ENCODE peak calls at places on chromosomes 3 and 15, in nine cellular contexts. One of them, this sample, is unnamed.

GRCh38 chr15:85379403-85380131 is 836 bp upstream of the AKAP13 start:
- DNase-seq in Calu3: peak; percentile 22
- DNase-seq in endothelial cell: peak; percentile 10
- DNase-seq in neural progenitor cell: peak; percentile 17
- DNase-seq in fibroblast of the aortic adventitia: peak; percentile 36
- DNase-seq in AG10803: peak; percentile 24
- DNase-seq in kidney: no peak
- DNase-seq in vagina: no peak
- DNase-seq in lower leg skin: no peak
- DNase-seq in this sample: no peak

GRCh38 chr3:88059380-88060160 is 515 bp downstream of the ZNF654 start:
- DNase-seq in Calu3: peak; percentile 3
- DNase-seq in endothelial cell: no peak
- DNase-seq in neural progenitor cell: peak; percentile 47
- DNase-seq in fibroblast of the aortic adventitia: peak; percentile 16
- DNase-seq in AG10803: no peak
- DNase-seq in kidney: peak; percentile 47
- DNase-seq in vagina: peak; percentile 90
- DNase-seq in lower leg skin: peak; percentile 84
- DNase-seq in this sample: no peak

GRCh38 chr3:166177130-166177529 is 339.9 kb upstream of the BCHE start:
- DNase-seq in Calu3: no peak
- DNase-seq in endothelial cell: no peak
- DNase-seq in neural progenitor cell: no peak
- DNase-seq in fibroblast of the aortic adventitia: no peak
- DNase-seq in AG10803: no peak
- DNase-seq in kidney: peak; percentile 24
- DNase-seq in vagina: no peak
- DNase-seq in lower leg skin: no peak
- DNase-seq in this sample: no peak

GRCh38 chr3:158863247-158863646 is 61.4 kb downstream of the MFSD1 start:
- DNase-seq in Calu3: no peak
- DNase-seq in endothelial cell: no peak
- DNase-seq in neural progenitor cell: no peak
- DNase-seq in fibroblast of the aortic adventitia: no peak
- DNase-seq in AG10803: no peak
- DNase-seq in kidney: no peak
- DNase-seq in vagina: no peak
- DNase-seq in lower leg skin: no peak
- DNase-seq in this sample: no peak

GRCh38 chr3:184525337-184526157 is 36.0 kb upstream of the EPHB3 start:
- DNase-seq in Calu3: no peak
- DNase-seq in endothelial cell: peak; percentile 69
- DNase-seq in neural progenitor cell: peak; percentile 65
- DNase-seq in fibroblast of the aortic adventitia: no peak
- DNase-seq in AG10803: no peak
- DNase-seq in kidney: peak; percentile 71
- DNase-seq in vagina: no peak
- DNase-seq in lower leg skin: no peak
- DNase-seq in this sample: no peak

GRCh38 chr3:171875923-171876412 is 32.8 kb downstream of the TMEM212 start:
- DNase-seq in Calu3: peak; percentile 33
- DNase-seq in endothelial cell: no peak
- DNase-seq in neural progenitor cell: no peak
- DNase-seq in fibroblast of the aortic adventitia: peak; percentile 60
- DNase-seq in AG10803: peak; percentile 34
- DNase-seq in kidney: no peak
- DNase-seq in vagina: no peak
- DNase-seq in lower leg skin: no peak
- DNase-seq in this sample: no peak

GRCh38 chr3:38327335-38328009 is 19.1 kb upstream of the XYLB start:
- DNase-seq in Calu3: peak; percentile 30
- DNase-seq in endothelial cell: no peak
- DNase-seq in neural progenitor cell: no peak
- DNase-seq in fibroblast of the aortic adventitia: peak; percentile 40
- DNase-seq in AG10803: peak; percentile 15
- DNase-seq in kidney: no peak
- DNase-seq in vagina: no peak
- DNase-seq in lower leg skin: no peak
- DNase-seq in this sample: no peak

GRCh38 chr3:8964436-8965370 is 1.4 kb upstream of the RAD18 start:
- DNase-seq in Calu3: peak; percentile 45
- DNase-seq in endothelial cell: no peak
- DNase-seq in neural progenitor cell: no peak
- DNase-seq in fibroblast of the aortic adventitia: peak; percentile 92
- DNase-seq in AG10803: peak; percentile 77
- DNase-seq in kidney: no peak
- DNase-seq in vagina: no peak
- DNase-seq in lower leg skin: no peak
- DNase-seq in this sample: no peak

GRCh38 chr15:101381671-101382212 is 86.7 kb upstream of the SNRPA1 start:
- DNase-seq in Calu3: no peak
- DNase-seq in endothelial cell: no peak
- DNase-seq in neural progenitor cell: no peak
- DNase-seq in fibroblast of the aortic adventitia: no peak
- DNase-seq in AG10803: no peak
- DNase-seq in kidney: peak; percentile 35
- DNase-seq in vagina: no peak
- DNase-seq in lower leg skin: no peak
- DNase-seq in this sample: peak; percentile 28

GRCh38 chr3:72681598-72681997 is 166.6 kb downstream of the SHQ1 start:
- DNase-seq in Calu3: no peak
- DNase-seq in endothelial cell: no peak
- DNase-seq in neural progenitor cell: no peak
- DNase-seq in fibroblast of the aortic adventitia: no peak
- DNase-seq in AG10803: no peak
- DNase-seq in kidney: no peak
- DNase-seq in vagina: no peak
- DNase-seq in lower leg skin: no peak
- DNase-seq in this sample: no peak

GRCh38 chr3:10845839-10846656 is 30.0 kb downstream of the SLC6A11 start:
- DNase-seq in Calu3: no peak
- DNase-seq in endothelial cell: no peak
- DNase-seq in neural progenitor cell: no peak
- DNase-seq in fibroblast of the aortic adventitia: no peak
- DNase-seq in AG10803: no peak
- DNase-seq in kidney: no peak
- DNase-seq in vagina: no peak
- DNase-seq in lower leg skin: peak; percentile 45
- DNase-seq in this sample: no peak

GRCh38 chr3:17054301-17054700 is 169.5 kb downstream of the PLCL2 start:
- DNase-seq in Calu3: no peak
- DNase-seq in endothelial cell: no peak
- DNase-seq in neural progenitor cell: no peak
- DNase-seq in fibroblast of the aortic adventitia: no peak
- DNase-seq in AG10803: no peak
- DNase-seq in kidney: no peak
- DNase-seq in vagina: no peak
- DNase-seq in lower leg skin: no peak
- DNase-seq in this sample: no peak

GRCh38 chr3:14352002-14352627 is 50.3 kb upstream of the SLC6A6 start:
- DNase-seq in Calu3: no peak
- DNase-seq in endothelial cell: no peak
- DNase-seq in neural progenitor cell: no peak
- DNase-seq in fibroblast of the aortic adventitia: no peak
- DNase-seq in AG10803: no peak
- DNase-seq in kidney: peak; percentile 54
- DNase-seq in vagina: no peak
- DNase-seq in lower leg skin: no peak
- DNase-seq in this sample: no peak

GRCh38 chr15:73982251-73982962 is 9.7 kb downstream of the STOML1 start:
- DNase-seq in Calu3: peak; percentile 75
- DNase-seq in endothelial cell: no peak
- DNase-seq in neural progenitor cell: no peak
- DNase-seq in fibroblast of the aortic adventitia: peak; percentile 93
- DNase-seq in AG10803: peak; percentile 96
- DNase-seq in kidney: peak; percentile 96
- DNase-seq in vagina: no peak
- DNase-seq in lower leg skin: peak; percentile 96
- DNase-seq in this sample: peak; percentile 93

GRCh38 chr15:57310876-57311275 is 65.4 kb upstream of the CGNL1 start:
- DNase-seq in Calu3: no peak
- DNase-seq in endothelial cell: no peak
- DNase-seq in neural progenitor cell: no peak
- DNase-seq in fibroblast of the aortic adventitia: no peak
- DNase-seq in AG10803: no peak
- DNase-seq in kidney: no peak
- DNase-seq in vagina: no peak
- DNase-seq in lower leg skin: peak; percentile 26
- DNase-seq in this sample: no peak

GRCh38 chr3:107271787-107272387 is 105.4 kb upstream of the CCDC54 start:
- DNase-seq in Calu3: no peak
- DNase-seq in endothelial cell: no peak
- DNase-seq in neural progenitor cell: peak; percentile 36
- DNase-seq in fibroblast of the aortic adventitia: peak; percentile 56
- DNase-seq in AG10803: peak; percentile 62
- DNase-seq in kidney: no peak
- DNase-seq in vagina: no peak
- DNase-seq in lower leg skin: no peak
- DNase-seq in this sample: no peak

GRCh38 chr3:12489832-12490231 is 5.6 kb downstream of the TSEN2 start:
- DNase-seq in Calu3: no peak
- DNase-seq in endothelial cell: no peak
- DNase-seq in neural progenitor cell: no peak
- DNase-seq in fibroblast of the aortic adventitia: peak; percentile 45
- DNase-seq in AG10803: peak; percentile 85
- DNase-seq in kidney: no peak
- DNase-seq in vagina: no peak
- DNase-seq in lower leg skin: no peak
- DNase-seq in this sample: no peak
- TF ChIP-seq CTCF in Calu3: no peak
- TF ChIP-seq CTCF in endothelial cell: no peak
- TF ChIP-seq CTCF in neural progenitor cell: no peak
- TF ChIP-seq CTCF in fibroblast of the aortic adventitia: no peak
- TF ChIP-seq CTCF in AG10803: no peak
- TF ChIP-seq CTCF in kidney: no peak
- TF ChIP-seq CTCF in vagina: no peak
- TF ChIP-seq CTCF in lower leg skin: no peak
- TF ChIP-seq CTCF in this sample: no peak

DNA sequence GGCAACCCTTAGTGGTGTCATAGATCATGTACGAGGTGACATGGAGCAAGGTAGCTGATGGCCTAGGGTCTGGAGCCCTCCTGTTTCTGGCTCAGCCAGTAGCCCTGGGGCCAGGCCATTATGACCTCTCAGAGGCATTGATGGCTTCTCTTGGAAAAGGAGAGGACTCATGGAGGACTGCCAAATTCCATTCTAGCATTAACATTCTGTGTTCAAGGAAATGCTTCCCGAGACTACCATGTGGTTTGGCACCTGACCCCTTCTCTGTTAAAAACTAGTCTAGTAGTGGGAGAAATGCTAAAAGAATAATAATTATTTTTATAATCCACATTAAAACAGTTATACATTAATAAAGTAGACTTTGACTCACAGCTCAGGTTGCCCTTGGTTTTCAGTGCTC is 40.2 kb upstream of the ADAMTSL3 start:
- DNase-seq in Calu3: peak; percentile 52
- DNase-seq in endothelial cell: no peak
- DNase-seq in neural progenitor cell: no peak
- DNase-seq in fibroblast of the aortic adventitia: peak; percentile 29
- DNase-seq in AG10803: peak; percentile 4
- DNase-seq in kidney: no peak
- DNase-seq in vagina: no peak
- DNase-seq in lower leg skin: no peak
- DNase-seq in this sample: no peak
- TF ChIP-seq CTCF in Calu3: no peak
- TF ChIP-seq CTCF in endothelial cell: no peak
- TF ChIP-seq CTCF in neural progenitor cell: no peak
- TF ChIP-seq CTCF in fibroblast of the aortic adventitia: no peak
- TF ChIP-seq CTCF in AG10803: no peak
- TF ChIP-seq CTCF in kidney: no peak
- TF ChIP-seq CTCF in vagina: no peak
- TF ChIP-seq CTCF in lower leg skin: no peak
- TF ChIP-seq CTCF in this sample: no peak

DNA sequence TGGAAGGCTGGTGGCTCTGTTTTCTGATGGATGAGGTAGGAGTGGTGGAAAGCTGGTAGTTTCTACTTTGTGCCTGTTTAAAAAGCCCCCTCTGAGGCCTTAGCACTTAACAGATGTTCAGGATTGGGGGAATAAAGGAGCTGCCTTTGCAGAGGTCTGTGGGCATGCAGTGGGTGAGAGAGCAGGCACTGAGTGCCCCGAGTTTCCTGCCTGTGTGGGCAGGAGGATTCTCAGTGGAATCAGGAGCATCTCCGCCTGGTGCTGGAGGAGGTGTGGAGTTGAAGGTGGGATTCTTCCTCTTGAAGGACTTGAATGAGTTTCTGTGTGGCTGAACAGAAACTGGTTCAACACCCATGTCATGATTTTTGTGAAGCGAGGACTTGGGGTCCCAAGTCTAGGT is 74.3 kb downstream of the IGF1R start:
- DNase-seq in Calu3: no peak
- DNase-seq in endothelial cell: no peak
- DNase-seq in neural progenitor cell: no peak
- DNase-seq in fibroblast of the aortic adventitia: no peak
- DNase-seq in AG10803: no peak
- DNase-seq in kidney: no peak
- DNase-seq in vagina: no peak
- DNase-seq in lower leg skin: no peak
- DNase-seq in this sample: no peak
- TF ChIP-seq CTCF in Calu3: no peak
- TF ChIP-seq CTCF in endothelial cell: no peak
- TF ChIP-seq CTCF in neural progenitor cell: no peak
- TF ChIP-seq CTCF in fibroblast of the aortic adventitia: no peak
- TF ChIP-seq CTCF in AG10803: no peak
- TF ChIP-seq CTCF in kidney: no peak
- TF ChIP-seq CTCF in vagina: no peak
- TF ChIP-seq CTCF in lower leg skin: no peak
- TF ChIP-seq CTCF in this sample: no peak

GRCh38 chr3:140219923-140220452 is 285.0 kb downstream of the CLSTN2 start:
- DNase-seq in Calu3: no peak
- DNase-seq in endothelial cell: no peak
- DNase-seq in neural progenitor cell: no peak
- DNase-seq in fibroblast of the aortic adventitia: no peak
- DNase-seq in AG10803: no peak
- DNase-seq in kidney: no peak
- DNase-seq in vagina: no peak
- DNase-seq in lower leg skin: no peak
- DNase-seq in this sample: no peak
- TF ChIP-seq CTCF in Calu3: no peak
- TF ChIP-seq CTCF in endothelial cell: no peak
- TF ChIP-seq CTCF in neural progenitor cell: peak; percentile 30
- TF ChIP-seq CTCF in fibroblast of the aortic adventitia: no peak
- TF ChIP-seq CTCF in AG10803: peak; percentile 2
- TF ChIP-seq CTCF in kidney: no peak
- TF ChIP-seq CTCF in vagina: no peak
- TF ChIP-seq CTCF in lower leg skin: no peak
- TF ChIP-seq CTCF in this sample: no peak

GRCh38 chr3:37282996-37283395 is 108.6 kb upstream of the LRRFIP2 start:
- DNase-seq in Calu3: no peak
- DNase-seq in endothelial cell: no peak
- DNase-seq in neural progenitor cell: no peak
- DNase-seq in fibroblast of the aortic adventitia: peak; percentile 16
- DNase-seq in AG10803: no peak
- DNase-seq in kidney: no peak
- DNase-seq in vagina: no peak
- DNase-seq in lower leg skin: no peak
- DNase-seq in this sample: no peak

GRCh38 chr3:37279858-37280257 is 105.5 kb upstream of the LRRFIP2 start:
- DNase-seq in Calu3: no peak
- DNase-seq in endothelial cell: no peak
- DNase-seq in neural progenitor cell: no peak
- DNase-seq in fibroblast of the aortic adventitia: no peak
- DNase-seq in AG10803: no peak
- DNase-seq in kidney: no peak
- DNase-seq in vagina: no peak
- DNase-seq in lower leg skin: no peak
- DNase-seq in this sample: no peak

GRCh38 chr3:37279226-37279625 is 104.8 kb upstream of the LRRFIP2 start:
- DNase-seq in Calu3: no peak
- DNase-seq in endothelial cell: no peak
- DNase-seq in neural progenitor cell: no peak
- DNase-seq in fibroblast of the aortic adventitia: no peak
- DNase-seq in AG10803: peak; percentile 87
- DNase-seq in kidney: no peak
- DNase-seq in vagina: no peak
- DNase-seq in lower leg skin: no peak
- DNase-seq in this sample: no peak
- TF ChIP-seq CTCF in Calu3: no peak
- TF ChIP-seq CTCF in endothelial cell: no peak
- TF ChIP-seq CTCF in neural progenitor cell: no peak
- TF ChIP-seq CTCF in fibroblast of the aortic adventitia: no peak
- TF ChIP-seq CTCF in AG10803: peak; percentile 16
- TF ChIP-seq CTCF in kidney: no peak
- TF ChIP-seq CTCF in vagina: no peak
- TF ChIP-seq CTCF in lower leg skin: no peak
- TF ChIP-seq CTCF in this sample: no peak

This sample was measured in psoas muscle.